ENCODE peak calls at places on chromosomes 4 and X, in six cellular contexts. S, P, O, N, Z and K are unnamed samples.
A peak's percentile ranks its signal among the peaks of the same experiment; 100 is the strongest.

GRCh38 chr4:183721207-183722081 is 62.4 kb downstream of the TRAPPC11 start:
- DNase-seq in S (peak; percentile 32), P (peak; percentile 73), O (peak; percentile 45), N (peak; percentile 83), Z (peak; percentile 88), K (peak; percentile 67)

GRCh38 chr4:2364654-2365053 is 53.8 kb downstream of the ZFYVE28 start:
- DNase-seq in S (no peak), P (peak; percentile 88), O (no peak), N (peak; percentile 27), Z (peak; percentile 80), K (no peak)

GRCh38 chrX:45843518-45843917 is 642.8 kb upstream of the DIPK2B start:
- DNase-seq in S (peak; percentile 1), P (peak; percentile 33), O (no peak), N (no peak), Z (no peak), K (no peak)

GRCh38 chr4:82652062-82652461 is 90.3 kb upstream of the TMEM150C start:
- DNase-seq in S (no peak), P (peak; percentile 52), O (no peak), N (peak; percentile 21), Z (no peak), K (no peak)

GRCh38 chr4:145340071-145340695 is 141.5 kb upstream of the SMAD1 start:
- DNase-seq in S (no peak), P (no peak), O (peak; percentile 58), N (peak; percentile 29), Z (no peak), K (peak; percentile 56)

GRCh38 chr4:64581422-64581821 is 172.2 kb upstream of the TECRL start:
- DNase-seq in S (no peak), P (peak; percentile 1), O (peak; percentile 10), N (peak; percentile 5), Z (no peak), K (no peak)

GRCh38 chr4:48905363-48906015 is 1.1 kb downstream of the OCIAD2 start:
- DNase-seq in S (no peak), P (peak; percentile 65), O (peak; percentile 71), N (peak; percentile 52), Z (no peak), K (peak; percentile 22)

GRCh38 chr4:75940692-75941253 is at the start of gene NAAA:
- DNase-seq in S (peak; percentile 81), P (peak; percentile 79), O (peak; percentile 76), N (peak; percentile 76), Z (peak; percentile 86), K (peak; percentile 93)

GRCh38 chrX:69236641-69237040 is 71.4 kb upstream of the PJA1 start:
- DNase-seq in S (no peak), P (no peak), O (no peak), N (no peak), Z (no peak), K (no peak)

GRCh38 chrX:73069365-73070035 is 9.8 kb downstream of the PABPC1L2A start:
- DNase-seq in S (no peak), P (no peak), O (no peak), N (no peak), Z (no peak), K (no peak)

GRCh38 chr4:169604131-169604900 is 8.1 kb downstream of the NEK1 start:
- DNase-seq in S (no peak), P (peak; percentile 84), O (no peak), N (no peak), Z (no peak), K (no peak)

GRCh38 chrX:32483534-32484136 is 727.7 kb downstream of the DMD start:
- DNase-seq in S (peak; percentile 57), P (no peak), O (peak; percentile 25), N (no peak), Z (no peak), K (peak; percentile 56)

GRCh38 chrX:76279007-76279406 is 106.1 kb downstream of the PBDC1 start:
- DNase-seq in S (peak; percentile 43), P (peak; percentile 49), O (peak; percentile 52), N (peak; percentile 47), Z (no peak), K (peak; percentile 69)

GRCh38 chr4:55125087-55125721 is at the start of gene KDR:
- DNase-seq in S (peak; percentile 85), P (peak; percentile 62), O (peak; percentile 45), N (no peak), Z (peak; percentile 68), K (peak; percentile 90)

GRCh38 chr4:107452717-107453116 is 267.3 kb downstream of the PAPSS1 start:
- DNase-seq in S (no peak), P (no peak), O (no peak), N (no peak), Z (no peak), K (no peak)

GRCh38 chr4:122803788-122804208 is 22.8 kb upstream of the FGF2 start:
- DNase-seq in S (no peak), P (no peak), O (no peak), N (no peak), Z (no peak), K (no peak)

GRCh38 chrX:71163010-71163409 is 18.4 kb downstream of the NLGN3 start:
- DNase-seq in S (no peak), P (no peak), O (no peak), N (no peak), Z (no peak), K (peak; percentile 77)

GRCh38 chr4:147958057-147958456 is 226.2 kb downstream of the ARHGAP10 start:
- DNase-seq in S (no peak), P (no peak), O (no peak), N (no peak), Z (no peak), K (no peak)

GRCh38 chrX:74536142-74537010 is 78.0 kb downstream of the RLIM start:
- DNase-seq in S (peak; percentile 56), P (peak; percentile 86), O (peak; percentile 81), N (peak; percentile 76), Z (peak; percentile 84), K (peak; percentile 60)

GRCh38 chrX:32451954-32452518 is 759.3 kb downstream of the DMD start:
- DNase-seq in S (no peak), P (no peak), O (no peak), N (no peak), Z (no peak), K (no peak)

GRCh38 chr4:74284074-74284473 is 24.2 kb upstream of the EPGN start:
- DNase-seq in S (no peak), P (peak; percentile 64), O (no peak), N (no peak), Z (no peak), K (no peak)

GRCh38 chr4:71406459-71406963 is 67.7 kb downstream of the SLC4A4 start:
- DNase-seq in S (no peak), P (peak; percentile 28), O (no peak), N (no peak), Z (no peak), K (no peak)

GRCh38 chr4:148874331-148874730 is 432.1 kb upstream of the NR3C2 start:
- DNase-seq in S (no peak), P (no peak), O (peak; percentile 28), N (no peak), Z (no peak), K (no peak)

GRCh38 chr4:111283066-111283677 is 660.3 kb upstream of the PITX2 start:
- DNase-seq in S (peak; percentile 66), P (peak; percentile 71), O (peak; percentile 68), N (peak; percentile 63), Z (peak; percentile 64), K (peak; percentile 75)

GRCh38 chr4:142645478-142646108 is 200.5 kb downstream of the INPP4B start:
- DNase-seq in S (peak; percentile 62), P (peak; percentile 3), O (no peak), N (no peak), Z (no peak), K (no peak)

GRCh38 chr4:68336530-68336929 is 13.4 kb downstream of the YTHDC1 start:
- DNase-seq in S (no peak), P (no peak), O (no peak), N (no peak), Z (no peak), K (no peak)

GRCh38 chr4:73012673-73013072 is 56.8 kb downstream of the COX18 start:
- DNase-seq in S (no peak), P (no peak), O (no peak), N (no peak), Z (no peak), K (no peak)

GRCh38 chrX:109475174-109475891 is 6.6 kb downstream of the GUCY2F start:
- DNase-seq in S (peak; percentile 77), P (peak; percentile 74), O (peak; percentile 67), N (peak; percentile 50), Z (peak; percentile 48), K (peak; percentile 74)

GRCh38 chr4:53313510-53313909 is 52.4 kb downstream of the SCFD2 start:
- DNase-seq in S (peak; percentile 15), P (peak; percentile 50), O (peak; percentile 29), N (no peak), Z (no peak), K (peak; percentile 74)
- TF ChIP-seq CTCF in S (peak; percentile 39), P (no peak), O (peak; percentile 43), N (no peak), Z (no peak), K (peak; percentile 52)

GRCh38 chrX:40502688-40503087 is 78.1 kb upstream of the ATP6AP2 start:
- DNase-seq in S (peak; percentile 34), P (no peak), O (no peak), N (no peak), Z (no peak), K (no peak)

GRCh38 chrX:40495659-40496058 is 85.1 kb upstream of the ATP6AP2 start:
- DNase-seq in S (no peak), P (no peak), O (no peak), N (no peak), Z (no peak), K (no peak)

GRCh38 chrX:40501456-40501855 is 79.3 kb upstream of the ATP6AP2 start:
- DNase-seq in S (no peak), P (no peak), O (no peak), N (no peak), Z (no peak), K (no peak)

GRCh38 chrX:40496728-40497127 is 84.0 kb upstream of the ATP6AP2 start:
- DNase-seq in S (no peak), P (no peak), O (peak; percentile 40), N (peak; percentile 35), Z (no peak), K (peak; percentile 59)
- TF ChIP-seq CTCF in S (peak; percentile 40), P (peak; percentile 33), O (peak; percentile 36), N (no peak), Z (no peak), K (peak; percentile 22)

GRCh38 chrX:67408423-67409079 is 135.3 kb upstream of the AR start:
- DNase-seq in S (no peak), P (no peak), O (no peak), N (no peak), Z (no peak), K (no peak)
- TF ChIP-seq CTCF in S (no peak), P (no peak), O (no peak), N (no peak), Z (no peak), K (no peak)

DNA sequence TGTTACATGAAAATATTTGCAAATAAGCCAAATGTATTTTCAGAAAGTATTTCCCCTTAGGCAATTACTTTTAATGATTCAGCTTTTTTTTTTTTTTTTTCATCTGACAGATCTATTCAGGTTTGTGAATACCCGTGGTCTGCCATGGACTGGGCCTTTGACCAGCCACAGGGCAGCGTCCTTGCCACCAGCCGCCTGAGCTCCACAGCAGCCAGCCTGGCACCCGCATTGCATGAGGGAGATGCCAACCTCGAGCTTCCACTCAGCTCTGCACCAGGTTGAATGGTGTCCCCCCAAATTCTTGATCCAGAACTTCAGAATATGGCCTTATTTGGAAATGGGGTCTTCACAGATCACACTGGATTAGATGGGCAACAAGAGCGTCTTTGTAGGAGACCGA is 14.6 kb downstream of the TMEM271 start:
- DNase-seq in S (no peak), P (no peak), O (no peak), N (no peak), Z (no peak), K (no peak)
- TF ChIP-seq CTCF in S (no peak), P (no peak), O (no peak), N (no peak), Z (no peak), K (no peak)